ENCODE peak calls at places on chromosomes 12 and 14, in nine cellular contexts. C, Z, J, Y, F, H, V, T and U are unnamed samples.

GRCh38 chr14:56482306-56482705 is 97.3 kb upstream of the TMEM260 start:
- DNase-seq in C (peak; percentile 17), H (no peak), T (no peak), Y (peak; percentile 47), Z (no peak), V (no peak), J (no peak), F (no peak), U (peak; percentile 18)

GRCh38 chr12:43208627-43209026 is 343.4 kb downstream of the ADAMTS20 start:
- DNase-seq in C (peak; percentile 61), Y (no peak), T (no peak), Z (no peak), F (peak; percentile 93), V (no peak), H (no peak), J (no peak), U (peak; percentile 12)

GRCh38 chr12:117124421-117125274 is 25.4 kb upstream of the TESC start:
- DNase-seq in J (no peak), F (no peak), Y (no peak), V (no peak), C (no peak), T (no peak), H (no peak), Z (no peak), U (peak; percentile 27)

GRCh38 chr12:92065018-92065499 is 80.6 kb downstream of the BTG1 start:
- DNase-seq in J (no peak), C (peak; percentile 49), F (peak; percentile 41), Z (peak; percentile 26), Y (no peak), H (no peak), T (no peak), V (peak; percentile 50), U (peak; percentile 39)

GRCh38 chr14:103312006-103312635 is 21.9 kb upstream of the EIF5 start:
- DNase-seq in F (no peak), T (no peak), Z (no peak), J (no peak), H (no peak), C (no peak), Y (no peak), V (no peak), U (no peak)

GRCh38 chr14:60509438-60510253 is 700 bp downstream of the SIX6 start:
- DNase-seq in J (no peak), F (no peak), C (no peak), Y (peak; percentile 28), V (peak; percentile 8), T (no peak), H (no peak), Z (no peak), U (no peak)

GRCh38 chr14:52961060-52961639 is 10.3 kb upstream of the FERMT2 start:
- DNase-seq in C (peak; percentile 79), Z (peak; percentile 50), H (peak; percentile 35), J (no peak), Y (peak; percentile 21), T (peak; percentile 53), V (peak; percentile 49), F (peak; percentile 67), U (no peak)

GRCh38 chr12:67269632-67270578 is 747 bp downstream of the CAND1 start:
- DNase-seq in F (no peak), H (no peak), T (peak; percentile 71), Z (peak; percentile 54), Y (peak; percentile 52), J (peak; percentile 91), C (no peak), V (peak; percentile 65), U (peak; percentile 10)

GRCh38 chr14:102958461-102958860 is 36.0 kb downstream of the AMN start:
- DNase-seq in J (no peak), Y (no peak), V (no peak), H (no peak), Z (no peak), T (no peak), C (no peak), F (no peak), U (no peak)

GRCh38 chr12:1864867-1865266 is 44.5 kb downstream of the LRTM2 start:
- DNase-seq in H (no peak), J (no peak), Y (no peak), C (no peak), Z (no peak), V (no peak), F (no peak), T (no peak), U (no peak)

GRCh38 chr12:42002563-42002962 is 142.1 kb downstream of the GXYLT1 start:
- DNase-seq in V (no peak), H (no peak), Z (no peak), Y (no peak), C (no peak), T (no peak), J (no peak), F (no peak), U (no peak)

DNA sequence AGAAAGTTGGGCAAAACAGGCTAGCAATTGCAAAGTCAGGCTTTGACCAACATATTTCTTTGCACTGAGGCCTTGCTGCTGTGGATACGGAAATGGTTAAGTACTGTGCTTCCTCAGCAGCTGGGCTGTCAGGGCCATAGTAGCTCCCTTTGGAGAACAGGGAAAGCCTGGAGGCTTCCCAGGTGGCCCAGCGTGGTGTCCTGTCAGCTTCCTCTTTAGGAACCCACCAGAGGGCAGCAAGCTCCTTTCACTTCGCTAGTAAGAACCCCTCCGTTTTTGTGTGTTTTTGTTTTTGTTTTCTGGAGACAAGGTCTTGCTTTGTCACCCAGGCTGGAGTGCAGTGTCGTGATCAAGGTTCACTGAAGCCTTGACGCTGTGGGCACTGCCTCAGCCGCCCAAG is 1.7 kb upstream of the CFAP251 start:
- DNase-seq in Y (peak; percentile 35), H (no peak), J (no peak), F (peak; percentile 51), V (peak; percentile 31), Z (no peak), T (no peak), C (peak; percentile 56), U (no peak)
- TF ChIP-seq CTCF in Y (no peak), H (peak; percentile 43), J (no peak), F (peak; percentile 53), V (no peak), Z (no peak), T (no peak), C (peak; percentile 29), U (peak; percentile 32)

DNA sequence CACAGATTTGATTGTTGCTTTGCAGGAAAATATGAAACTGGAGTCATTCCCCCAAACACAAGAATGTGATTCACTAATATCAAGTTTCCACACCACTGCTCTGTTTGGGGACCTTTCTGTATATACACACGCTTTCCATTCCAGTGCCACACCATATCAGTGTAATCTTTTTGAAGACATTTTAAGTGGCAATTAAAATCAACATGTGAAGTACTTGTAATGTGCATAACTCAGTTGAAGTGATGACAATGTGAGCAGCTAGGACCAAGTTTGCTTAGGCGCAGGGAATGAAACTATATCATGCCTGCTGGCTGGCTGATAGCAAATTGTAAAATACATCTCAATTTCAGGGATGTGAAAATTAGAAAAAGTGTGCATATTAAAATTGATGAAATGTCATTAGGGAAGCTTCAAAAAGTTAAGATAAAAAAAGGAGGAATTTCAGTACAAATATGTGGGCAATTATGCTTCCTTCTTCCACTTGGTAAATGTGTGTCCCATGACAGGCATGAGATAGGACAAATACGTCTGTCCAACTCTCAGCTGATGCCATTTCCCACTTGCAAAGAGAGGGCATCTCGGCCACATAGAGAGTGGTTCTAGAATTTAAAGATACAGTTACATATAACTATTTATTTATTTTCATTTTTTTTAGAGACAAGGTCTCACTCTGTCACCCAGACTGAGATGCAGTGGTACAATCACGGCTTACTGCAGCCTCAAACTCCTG is 43.7 kb downstream of the HSPB8 start:
- DNase-seq in V (no peak), C (no peak), J (no peak), H (no peak), T (no peak), F (no peak), Z (no peak), Y (no peak), U (no peak)
- TF ChIP-seq CTCF in V (no peak), C (no peak), J (no peak), H (no peak), T (no peak), F (no peak), Z (no peak), Y (no peak), U (no peak)

GRCh38 chr12:13102481-13103195 is 829 bp downstream of the GSG1 start:
- DNase-seq in J (no peak), V (peak; percentile 28), C (peak; percentile 55), H (no peak), F (peak; percentile 42), Y (no peak), T (no peak), Z (no peak), U (peak; percentile 66)

GRCh38 chr12:13100882-13101769 is 2.3 kb downstream of the GSG1 start:
- DNase-seq in F (peak; percentile 94), Y (peak; percentile 97), V (peak; percentile 99), J (peak; percentile 99), C (peak; percentile 96), H (peak; percentile 78), Z (peak; percentile 92), T (peak; percentile 86), U (peak; percentile 98)

GRCh38 chr12:13104403-13104802 is 936 bp upstream of the GSG1 start:
- DNase-seq in Y (no peak), Z (no peak), F (no peak), C (no peak), J (no peak), T (no peak), H (no peak), V (no peak), U (no peak)

GRCh38 chr12:13101854-13102375 is 1.6 kb downstream of the GSG1 start:
- DNase-seq in T (no peak), Y (no peak), C (peak; percentile 63), V (peak; percentile 67), J (no peak), H (no peak), Z (peak; percentile 39), F (peak; percentile 53), U (peak; percentile 77)

GRCh38 chr12:13103391-13104033 is at the start of gene GSG1:
- DNase-seq in V (peak; percentile 14), Z (no peak), H (no peak), C (peak; percentile 77), T (no peak), Y (no peak), F (no peak), J (no peak), U (peak; percentile 39)
- TF ChIP-seq CTCF in V (no peak), Z (no peak), H (no peak), C (no peak), T (no peak), Y (no peak), F (no peak), J (no peak), U (no peak)

GRCh38 chr12:109301643-109302176 is 7.4 kb downstream of the FOXN4 start:
- DNase-seq in F (no peak), V (no peak), Y (no peak), Z (no peak), C (no peak), T (no peak), J (no peak), H (no peak), U (no peak)

GRCh38 chr12:109302770-109303169 is 6.3 kb downstream of the FOXN4 start:
- DNase-seq in H (no peak), T (no peak), C (no peak), Z (no peak), Y (no peak), V (no peak), J (no peak), F (no peak), U (no peak)

GRCh38 chr12:109304485-109304884 is 4.6 kb downstream of the FOXN4 start:
- DNase-seq in T (no peak), J (peak; percentile 59), C (no peak), V (no peak), H (no peak), F (no peak), Y (no peak), Z (no peak), U (no peak)

GRCh38 chr12:109299849-109300248 is 9.2 kb downstream of the FOXN4 start:
- DNase-seq in H (no peak), Y (no peak), T (no peak), Z (no peak), F (no peak), C (no peak), V (no peak), J (no peak), U (no peak)

GRCh38 chr12:109302358-109302757 is 6.7 kb downstream of the FOXN4 start:
- DNase-seq in Z (no peak), Y (no peak), F (no peak), J (no peak), T (no peak), V (no peak), H (no peak), C (no peak), U (no peak)
- TF ChIP-seq CTCF in Z (no peak), Y (peak; percentile 30), F (no peak), J (no peak), T (no peak), V (no peak), H (peak; percentile 22), C (no peak), U (no peak)